ENCODE peak calls at places on chromosomes 11 and 22, in four cellular contexts. S is GM13976, Y is kidney, J is astrocyte of the spinal cord. P is an unnamed sample.

GRCh38 chr11:26399336-26399735 is 67.4 kb downstream of the ANO3 start:
- DNase-seq in J (no peak), S (no peak), Y (no peak), P (no peak)

GRCh38 chr11:2103666-2104523 is 35.3 kb downstream of the IGF2 start:
- DNase-seq in J (no peak), Y (peak), S (no peak), P (no peak)

GRCh38 chr11:67572747-67573419 is 10.7 kb upstream of the GSTP1 start:
- DNase-seq in Y (no peak), S (no peak), J (peak), P (no peak)

GRCh38 chr11:122706689-122707088 is 51.2 kb downstream of the UBASH3B start:
- DNase-seq in S (no peak), Y (no peak), J (peak), P (no peak)

GRCh38 chr22:28989035-28989464 is 72.6 kb downstream of the C22orf31 start:
- DNase-seq in Y (peak), J (no peak), S (no peak), P (no peak)

GRCh38 chr11:79265756-79266322 is 175.0 kb downstream of the TENM4 start:
- DNase-seq in J (no peak), S (no peak), Y (no peak), P (no peak)

GRCh38 chr11:72553748-72554147 is 119.4 kb upstream of the CLPB start:
- DNase-seq in Y (no peak), S (no peak), J (no peak), P (no peak)

GRCh38 chr11:130705670-130706421 is 210.4 kb downstream of the SNX19 start:
- DNase-seq in J (no peak), Y (no peak), S (no peak), P (no peak)

GRCh38 chr11:112355726-112356125 is 95.1 kb upstream of the PLET1 start:
- DNase-seq in J (no peak), Y (no peak), S (no peak), P (no peak)

GRCh38 chr11:96074551-96075309 is 150.8 kb upstream of the MTMR2 start:
- DNase-seq in Y (peak), S (no peak), J (no peak), P (no peak)

GRCh38 chr11:68146704-68147474 is 25.7 kb upstream of the CHKA start:
- DNase-seq in J (peak), Y (no peak), S (no peak), P (no peak)

GRCh38 chr11:3134218-3134621 is 30.9 kb downstream of the OSBPL5 start:
- DNase-seq in Y (no peak), S (no peak), J (no peak), P (no peak)

GRCh38 chr11:70668204-70669202 is 270.2 kb downstream of the CTTN start:
- DNase-seq in J (peak), S (no peak), Y (no peak), P (no peak)

GRCh38 chr22:27952091-27952490 is 33.0 kb upstream of the PITPNB start:
- DNase-seq in J (peak), Y (no peak), S (no peak), P (no peak)

GRCh38 chr11:113316251-113316650 is 1.9 kb downstream of the TTC12 start:
- DNase-seq in Y (no peak), J (no peak), S (no peak), P (no peak)

GRCh38 chr11:27642954-27643353 is 57.3 kb downstream of the BDNF start:
- DNase-seq in J (no peak), Y (no peak), S (no peak), P (no peak)
- TF ChIP-seq CTCF in J (peak), Y (peak), S (no peak), P (no peak)

GRCh38 chr11:125257185-125257584 is 92.6 kb downstream of the PKNOX2 start:
- DNase-seq in Y (no peak), J (no peak), S (no peak), P (no peak)
- TF ChIP-seq CTCF in Y (no peak), J (peak), S (no peak), P (no peak)

GRCh38 chr11:128553662-128554392 is 33.5 kb downstream of the ETS1 start:
- DNase-seq in J (peak), S (no peak), Y (no peak), P (no peak)
- TF ChIP-seq CTCF in J (peak), S (peak), Y (peak), P (no peak)

GRCh38 chr22:25896098-25896497 is 154.1 kb downstream of the MYO18B start:
- DNase-seq in Y (no peak), S (peak), J (no peak), P (no peak)
- TF ChIP-seq CTCF in Y (no peak), S (no peak), J (no peak), P (no peak)

GRCh38 chr22:30813936-30814335 is 119.3 kb downstream of the OSBP2 start:
- DNase-seq in Y (no peak), S (no peak), J (no peak), P (no peak)

GRCh38 chr22:30821863-30822215 is 127.2 kb downstream of the OSBP2 start:
- DNase-seq in J (no peak), Y (no peak), S (no peak), P (no peak)

GRCh38 chr22:30821381-30821780 is 126.7 kb downstream of the OSBP2 start:
- DNase-seq in Y (no peak), S (no peak), J (no peak), P (no peak)

GRCh38 chr22:30816413-30816812 is 121.7 kb downstream of the OSBP2 start:
- DNase-seq in J (no peak), Y (no peak), S (no peak), P (no peak)
- TF ChIP-seq CTCF in J (no peak), Y (no peak), S (peak), P (no peak)

DNA sequence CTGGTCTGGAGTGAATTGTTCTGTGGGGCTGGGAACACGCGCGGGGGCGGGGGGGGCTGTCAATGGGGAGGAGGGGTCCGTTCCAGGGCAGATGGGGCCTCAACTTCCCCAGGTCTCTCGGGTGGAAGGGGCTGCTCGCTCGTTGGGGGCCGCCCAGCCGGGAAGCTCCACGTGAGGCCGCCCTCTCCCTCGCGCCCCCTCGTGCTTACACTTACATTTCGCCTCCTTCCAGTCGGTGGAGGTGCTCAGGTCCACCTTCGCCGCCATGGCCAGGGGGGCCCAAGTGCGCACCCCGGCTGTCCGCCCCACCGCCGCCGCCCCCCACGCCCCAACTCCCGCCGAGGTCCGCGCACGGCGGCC is 451 bp downstream of the MACROD1 start:
- DNase-seq in S (peak), Y (no peak), J (no peak), P (no peak)
- TF ChIP-seq CTCF in S (peak), Y (no peak), J (no peak), P (no peak)

GRCh38 chr11:86792150-86792549 is 8.2 kb upstream of the PRSS23 start:
- DNase-seq in S (no peak), J (no peak), Y (no peak), P (no peak)
- TF ChIP-seq CTCF in S (no peak), J (no peak), Y (no peak), P (no peak)

DNA sequence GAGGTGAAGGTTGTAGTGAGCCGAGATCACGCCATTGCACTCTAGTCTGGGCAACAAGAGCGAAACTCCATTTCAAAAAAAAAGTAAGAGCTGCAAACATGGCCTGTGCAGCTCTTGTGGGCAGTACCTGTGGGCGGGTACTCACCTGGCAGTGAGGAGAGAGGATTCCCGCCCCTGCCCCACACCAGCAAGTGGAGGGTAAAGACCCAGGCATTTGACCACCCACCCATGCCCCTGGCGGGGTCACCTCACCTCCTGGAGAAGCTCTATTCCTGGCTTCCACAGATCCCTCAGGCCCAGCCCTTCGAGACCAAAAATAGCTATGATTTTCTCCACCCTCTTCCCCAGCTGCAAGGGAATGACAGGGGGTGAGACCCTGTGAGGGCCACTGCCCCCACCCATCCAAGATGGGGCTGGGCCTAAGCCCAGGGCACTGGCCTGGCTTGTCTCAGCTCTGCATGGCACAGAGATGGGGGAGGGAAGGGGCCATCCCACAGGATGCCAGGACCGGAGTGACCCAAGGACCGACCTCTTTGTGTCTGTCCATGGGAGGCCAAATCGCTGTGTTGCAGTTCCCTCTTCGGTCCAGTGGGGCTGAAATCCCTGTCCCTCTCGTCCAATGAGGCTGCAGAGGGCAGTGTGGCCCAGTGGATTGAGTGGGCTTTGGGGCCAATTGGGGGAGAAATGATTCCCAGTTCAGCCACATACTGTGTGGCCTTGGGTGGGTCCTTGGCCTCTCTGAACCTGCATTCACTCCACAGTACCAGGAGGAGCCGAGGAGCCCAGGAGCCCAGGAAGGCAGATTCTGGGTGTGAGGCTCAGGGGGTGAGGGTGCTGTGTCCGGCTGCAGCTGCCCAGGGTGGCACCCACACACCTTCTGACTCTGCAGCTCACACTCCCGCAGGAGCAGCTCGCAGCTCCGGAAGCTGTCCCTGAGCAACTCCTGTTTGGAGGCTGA is 14.6 kb downstream of the SEC14L6 start:
- DNase-seq in S (no peak), Y (no peak), J (no peak), P (no peak)
- TF ChIP-seq CTCF in S (no peak), Y (no peak), J (peak), P (no peak)

GRCh38 chr22:36942561-36942960 is 29.1 kb downstream of the CSF2RB start:
- DNase-seq in J (no peak), S (no peak), Y (no peak), P (no peak)

GRCh38 chr22:36951746-36952145 is 38.3 kb downstream of the CSF2RB start:
- DNase-seq in Y (no peak), S (no peak), J (no peak), P (no peak)

GRCh38 chr22:36950797-36951590 is 37.6 kb downstream of the CSF2RB start:
- DNase-seq in S (no peak), Y (no peak), J (no peak), P (no peak)

GRCh38 chr22:36948273-36949055 is 35.0 kb downstream of the CSF2RB start:
- DNase-seq in S (no peak), Y (no peak), J (no peak), P (no peak)

GRCh38 chr22:36946436-36947158 is 33.2 kb downstream of the CSF2RB start:
- DNase-seq in Y (no peak), J (no peak), S (peak), P (no peak)
- TF ChIP-seq CTCF in Y (no peak), J (no peak), S (no peak), P (no peak)